ENCODE peak calls at places on chromosomes 3 and 15, in eight cellular contexts. E, P, I, Z, S, R, K and N are unnamed samples.

GRCh38 chr3:125398952-125399351 is 23.8 kb upstream of the ZNF148 start:
- DNase-seq in Z (no peak), I (peak; percentile 42), K (no peak), P (no peak), S (no peak), E (no peak), R (no peak), N (no peak)

GRCh38 chr3:72272356-72272755 is 487.4 kb upstream of the PROK2 start:
- DNase-seq in E (no peak), R (no peak), I (no peak), Z (no peak), P (no peak), K (no peak), S (no peak), N (no peak)

GRCh38 chr3:111676177-111677021 is 81.3 kb upstream of the ZBED2 start:
- DNase-seq in I (no peak), Z (peak; percentile 86), S (no peak), K (no peak), R (no peak), P (no peak), E (no peak), N (no peak)

GRCh38 chr15:52021128-52021671 is 2.2 kb downstream of the MAPK6 start:
- DNase-seq in Z (peak; percentile 85), P (no peak), I (peak; percentile 50), S (no peak), E (no peak), R (peak; percentile 34), K (no peak), N (no peak)

GRCh38 chr15:81789403-81789802 is 256.4 kb downstream of the MEX3B start:
- DNase-seq in Z (no peak), I (no peak), K (no peak), E (no peak), R (no peak), P (no peak), S (no peak), N (no peak)

GRCh38 chr15:32993285-32993684 is 201.2 kb downstream of the FMN1 start:
- DNase-seq in P (no peak), K (no peak), S (no peak), I (peak; percentile 47), E (no peak), R (no peak), Z (peak; percentile 40), N (no peak)

GRCh38 chr3:193962986-193963683 is 172.8 kb upstream of the HES1 start:
- DNase-seq in I (no peak), Z (no peak), S (no peak), R (no peak), K (no peak), P (no peak), E (no peak), N (no peak)

GRCh38 chr3:123562547-123562946 is 22.3 kb downstream of the HACD2 start:
- DNase-seq in K (no peak), P (no peak), E (no peak), I (no peak), S (no peak), R (no peak), Z (no peak), N (no peak)

GRCh38 chr3:197068077-197068476 is 38.5 kb upstream of the MELTF start:
- DNase-seq in S (no peak), R (no peak), P (no peak), I (no peak), Z (no peak), E (no peak), K (no peak), N (no peak)

GRCh38 chr15:41919954-41920538 is 26.2 kb upstream of the SPTBN5 start:
- DNase-seq in P (no peak), I (no peak), Z (peak; percentile 21), S (no peak), E (no peak), R (peak; percentile 74), K (no peak), N (peak; percentile 75)

GRCh38 chr3:56987238-56987932 is 73.1 kb upstream of the SPATA12 start:
- DNase-seq in P (no peak), S (no peak), I (peak; percentile 45), E (no peak), K (no peak), Z (no peak), R (no peak), N (no peak)

GRCh38 chr3:123559040-123559861 is 25.6 kb downstream of the HACD2 start:
- DNase-seq in R (no peak), I (peak; percentile 87), S (no peak), P (no peak), Z (peak; percentile 53), E (no peak), K (no peak), N (no peak)

GRCh38 chr3:140363801-140364200 is 314.1 kb upstream of the TRIM42 start:
- DNase-seq in I (no peak), P (no peak), S (peak; percentile 45), R (peak; percentile 34), K (no peak), E (no peak), Z (no peak), N (peak; percentile 50)

GRCh38 chr3:160477750-160478149 is 28.2 kb upstream of the TRIM59 start:
- DNase-seq in E (no peak), P (no peak), I (no peak), R (no peak), S (no peak), Z (no peak), K (no peak), N (no peak)

GRCh38 chr3:194279701-194280360 is 71.3 kb downstream of the CPN2 start:
- DNase-seq in S (peak; percentile 22), K (no peak), Z (no peak), R (no peak), P (no peak), I (no peak), E (no peak), N (peak; percentile 11)

GRCh38 chr3:153209596-153209995 is 47.6 kb downstream of the RAP2B start:
- DNase-seq in K (no peak), Z (peak; percentile 16), I (peak; percentile 91), P (no peak), R (peak; percentile 28), E (peak; percentile 50), S (peak; percentile 73), N (no peak)

GRCh38 chr3:14900881-14901873 is 46.2 kb upstream of the NR2C2 start:
- DNase-seq in P (no peak), K (no peak), S (no peak), E (peak; percentile 93), Z (no peak), I (no peak), R (no peak), N (no peak)

GRCh38 chr3:115085197-115085865 is 61.8 kb downstream of the ZBTB20 start:
- DNase-seq in K (no peak), R (no peak), Z (peak; percentile 14), S (no peak), P (no peak), I (peak; percentile 57), E (no peak), N (no peak)
- TF ChIP-seq CTCF in K (no peak), R (no peak), Z (no peak), S (no peak), P (no peak), I (peak; percentile 28), E (no peak), N (no peak)

GRCh38 chr15:49848824-49849209 is 228.0 kb downstream of the DTWD1 start:
- DNase-seq in P (no peak), R (no peak), E (no peak), S (no peak), K (no peak), Z (no peak), I (no peak), N (no peak)

GRCh38 chr15:49847937-49848823 is 227.3 kb downstream of the DTWD1 start:
- DNase-seq in Z (peak; percentile 91), P (no peak), R (no peak), S (no peak), I (no peak), E (no peak), K (no peak), N (no peak)

GRCh38 chr15:49843725-49844124 is 222.9 kb downstream of the DTWD1 start:
- DNase-seq in Z (peak; percentile 24), I (no peak), K (no peak), S (no peak), P (no peak), E (no peak), R (no peak), N (no peak)

GRCh38 chr15:49844390-49844789 is 223.5 kb downstream of the DTWD1 start:
- DNase-seq in P (no peak), Z (no peak), I (no peak), K (no peak), E (no peak), S (no peak), R (no peak), N (no peak)

GRCh38 chr15:49847436-49847835 is 226.6 kb downstream of the DTWD1 start:
- DNase-seq in K (no peak), P (no peak), Z (no peak), S (no peak), I (no peak), E (no peak), R (no peak), N (no peak)
- H3K27ac ChIP-seq in K (no peak overlapping the region), P (no peak overlapping the region), Z (peak overlapping the region; percentile 89), S (no peak overlapping the region), I (no peak overlapping the region), E (no peak overlapping the region), R (peak overlapping the region; percentile 37), N (no peak overlapping the region)

GRCh38 chr3:82012775-82013174 is 251.3 kb upstream of the GBE1 start:
- DNase-seq in Z (no peak), P (no peak), I (no peak), E (no peak), S (no peak), K (no peak), R (no peak), N (no peak)

GRCh38 chr3:82015241-82015640 is 253.8 kb upstream of the GBE1 start:
- DNase-seq in Z (no peak), R (no peak), P (no peak), S (no peak), I (no peak), K (no peak), E (no peak), N (no peak)

GRCh38 chr3:82011336-82011735 is 249.9 kb upstream of the GBE1 start:
- DNase-seq in E (no peak), P (no peak), R (no peak), Z (no peak), S (no peak), K (no peak), I (no peak), N (no peak)
- TF ChIP-seq CTCF in E (no peak), P (no peak), R (no peak), Z (no peak), S (no peak), K (no peak), I (no peak), N (no peak)

GRCh38 chr3:73399666-73400253 is 225.0 kb downstream of the PDZRN3 start:
- DNase-seq in Z (no peak), I (no peak), S (no peak), E (no peak), R (no peak), K (no peak), P (no peak), N (no peak)

GRCh38 chr3:73399106-73399505 is 225.6 kb downstream of the PDZRN3 start:
- DNase-seq in S (no peak), P (no peak), Z (no peak), I (no peak), E (no peak), R (no peak), K (no peak), N (no peak)

GRCh38 chr3:73401058-73401457 is 223.7 kb downstream of the PDZRN3 start:
- DNase-seq in E (no peak), R (no peak), Z (no peak), P (no peak), K (no peak), S (no peak), I (no peak), N (no peak)

GRCh38 chr3:73404450-73404849 is 220.3 kb downstream of the PDZRN3 start:
- DNase-seq in S (no peak), P (no peak), K (no peak), E (no peak), Z (no peak), R (no peak), I (peak; percentile 30), N (no peak)

GRCh38 chr3:73401616-73402265 is 223.0 kb downstream of the PDZRN3 start:
- DNase-seq in S (no peak), E (no peak), K (no peak), Z (no peak), I (no peak), R (peak; percentile 30), P (no peak), N (peak; percentile 65)
- H3K27ac ChIP-seq in S (no peak overlapping the region), E (no peak overlapping the region), K (no peak overlapping the region), Z (no peak overlapping the region), I (no peak overlapping the region), R (no peak overlapping the region), P (no peak overlapping the region), N (no peak overlapping the region)